ENCODE peak calls at places on chromosomes 13 and 19, in six cellular contexts. J is A549, Z is cardiac fibroblast, S is astrocyte of the cerebellum, G is heart left ventricle, V is NT2/D1. H is an unnamed sample.

GRCh38 chr13:107680115-107680514 is 535.2 kb downstream of the LIG4 start:
- DNase-seq in J (no peak), Z (peak), S (no peak), G (no peak), V (no peak), H (no peak)

GRCh38 chr19:4144666-4145261 is 8.7 kb upstream of the CREB3L3 start:
- DNase-seq in J (peak), Z (peak), S (no peak), G (no peak), V (no peak), H (peak)

GRCh38 chr19:58572818-58573657 is at the start of gene MZF1:
- DNase-seq in J (peak), Z (peak), S (peak), G (peak), V (peak), H (peak)

GRCh38 chr13:35252536-35253205 is 223.8 kb downstream of the MAB21L1 start:
- DNase-seq in J (no peak), Z (no peak), S (no peak), G (no peak), V (no peak), H (no peak)

GRCh38 chr19:4297901-4298771 is 4.1 kb downstream of the TMIGD2 start:
- DNase-seq in J (no peak), Z (no peak), S (no peak), G (no peak), V (no peak), H (no peak)

GRCh38 chr19:38691938-38692457 is 44.5 kb downstream of the ACTN4 start:
- DNase-seq in J (peak), Z (peak), S (peak), G (peak), V (no peak), H (peak)

GRCh38 chr13:60431108-60431700 is 34.2 kb downstream of the TDRD3 start:
- DNase-seq in J (peak), Z (peak), S (peak), G (no peak), V (peak), H (peak)

GRCh38 chr19:2324220-2324948 is 4.0 kb downstream of the LSM7 start:
- DNase-seq in J (no peak), Z (no peak), S (no peak), G (no peak), V (no peak), H (no peak)

GRCh38 chr13:37319041-37319443 is 213.6 kb upstream of the CSNK1A1L start:
- DNase-seq in J (no peak), Z (peak), S (no peak), G (no peak), V (no peak), H (peak)

GRCh38 chr19:13172335-13173128 is 22.3 kb downstream of the IER2 start:
- DNase-seq in J (peak), Z (peak), S (no peak), G (peak), V (no peak), H (peak)

DNA sequence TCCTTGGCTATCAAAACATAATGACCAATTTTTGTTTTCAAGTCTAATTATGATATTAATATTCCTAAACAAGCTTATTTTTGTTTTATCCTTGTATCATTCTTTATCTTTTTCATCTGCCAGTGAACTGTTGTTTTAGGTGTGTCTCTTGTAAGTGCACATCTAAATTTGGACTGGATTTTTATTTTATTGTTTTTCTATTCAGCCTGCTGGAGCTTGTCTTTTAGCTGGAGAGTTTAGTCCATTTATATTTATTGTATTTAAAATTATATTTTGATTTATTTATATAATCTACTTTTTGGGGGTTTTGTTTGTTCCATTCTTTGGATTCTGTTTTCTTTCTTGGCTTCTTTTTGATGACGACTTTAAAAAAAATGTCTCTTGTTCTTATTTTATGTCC is 159.0 kb downstream of the PCCA start:
- DNase-seq in J (no peak), Z (no peak), S (no peak), G (no peak), V (no peak), H (no peak)
- H3K4me3 ChIP-seq in J (no peak), Z (no peak), S (no peak), G (no peak), V (no peak), H (no peak)

GRCh38 chr19:911197-912033 is 1.6 kb downstream of the R3HDM4 start:
- DNase-seq in J (no peak), Z (no peak), S (no peak), G (no peak), V (no peak), H (no peak)
- H3K4me3 ChIP-seq in J (peak), Z (peak), S (peak), G (no peak), V (no peak), H (peak)

DNA sequence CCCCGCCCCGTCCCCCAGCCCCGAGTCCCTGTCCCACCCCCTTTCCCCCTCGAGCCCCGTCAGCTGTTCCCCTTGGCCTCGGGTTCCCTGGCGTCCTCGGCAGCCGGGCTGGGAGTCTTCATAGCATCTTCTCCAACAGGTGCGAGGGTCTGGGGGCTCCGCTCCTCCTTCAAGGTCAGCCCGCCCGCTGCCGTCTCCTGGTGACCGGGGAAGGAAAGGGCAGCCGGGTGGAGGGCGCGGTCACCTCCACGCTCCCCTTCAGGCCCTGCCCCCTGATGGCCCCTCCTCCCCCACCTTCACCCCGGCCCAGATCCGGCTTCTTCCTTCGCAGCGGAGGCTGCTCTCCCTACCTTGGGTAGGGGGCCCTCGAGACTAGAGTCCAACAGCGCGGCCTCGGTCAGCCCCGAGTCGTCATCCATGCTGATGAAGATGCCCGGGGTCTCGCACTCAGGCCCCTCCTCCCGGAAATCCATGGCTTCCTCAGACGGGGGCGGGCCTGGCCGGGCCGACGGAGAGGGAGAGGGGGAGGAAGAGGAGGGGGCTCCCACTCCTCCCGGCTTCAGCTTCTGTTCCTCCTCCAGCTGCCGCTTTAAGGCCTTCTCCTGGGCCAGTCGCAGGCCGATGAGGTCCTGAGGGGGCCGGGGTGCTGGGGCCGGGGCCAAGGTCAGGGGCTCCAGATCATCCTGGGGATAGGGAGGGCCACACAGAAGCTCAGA is 551 bp upstream of the RSPH6A start:
- DNase-seq in J (no peak), Z (no peak), S (no peak), G (no peak), V (peak), H (no peak)
- H3K4me3 ChIP-seq in J (no peak), Z (no peak), S (no peak), G (peak), V (peak), H (no peak)

GRCh38 chr19:54206030-54206830 is 5.6 kb downstream of the RPS9 start:
- DNase-seq in J (no peak), Z (no peak), S (no peak), G (no peak), V (no peak), H (no peak)
- H3K4me3 ChIP-seq in J (no peak), Z (no peak), S (no peak), G (no peak), V (no peak), H (no peak)

GRCh38 chr13:27979765-27980279 is 8.7 kb downstream of the URAD start:
- DNase-seq in J (no peak), Z (no peak), S (no peak), G (no peak), V (no peak), H (no peak)

GRCh38 chr13:27982361-27982760 is 6.1 kb downstream of the URAD start:
- DNase-seq in J (no peak), Z (no peak), S (no peak), G (no peak), V (no peak), H (no peak)

GRCh38 chr13:27981006-27981708 is 7.3 kb downstream of the URAD start:
- DNase-seq in J (no peak), Z (no peak), S (no peak), G (no peak), V (no peak), H (no peak)

GRCh38 chr13:27979001-27979643 is 9.4 kb downstream of the URAD start:
- DNase-seq in J (no peak), Z (no peak), S (no peak), G (no peak), V (no peak), H (no peak)

DNA sequence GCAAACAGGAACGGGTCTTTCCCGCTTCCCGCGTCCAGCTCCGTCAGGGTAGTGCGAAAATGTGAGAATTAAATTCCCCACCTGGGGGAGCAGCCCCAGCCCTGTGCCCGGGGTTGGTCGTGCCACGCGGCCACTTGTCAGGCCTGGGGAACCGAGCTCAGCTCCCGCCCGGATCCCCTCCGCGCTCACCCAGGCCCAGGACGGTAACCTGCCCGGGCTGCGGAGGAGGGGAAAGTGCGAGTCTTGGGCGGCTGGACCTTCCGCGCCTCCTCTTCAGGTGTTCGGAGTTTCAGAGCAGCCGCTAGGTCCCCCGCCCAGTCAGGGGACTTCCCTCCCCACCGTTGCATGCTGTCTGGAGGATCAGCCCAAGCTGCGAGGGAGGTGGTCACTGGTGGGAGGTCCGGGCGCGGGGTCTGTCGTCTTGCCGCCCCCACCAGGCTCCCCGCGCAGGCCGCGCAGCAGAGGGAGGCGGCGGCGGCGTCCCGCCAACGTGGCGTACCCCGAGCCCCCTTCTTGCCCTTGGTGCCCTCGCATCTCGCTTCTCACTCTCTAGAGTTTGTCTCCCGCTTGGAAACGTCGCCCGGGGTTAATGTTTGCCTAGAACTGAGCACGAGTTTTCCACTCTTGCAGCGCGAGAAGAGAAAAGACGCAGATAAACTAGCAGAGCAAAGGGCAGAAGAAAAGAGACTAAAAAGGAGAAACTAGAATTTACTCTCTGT is 8.1 kb downstream of the URAD start:
- DNase-seq in J (no peak), Z (no peak), S (no peak), G (no peak), V (no peak), H (no peak)
- H3K4me3 ChIP-seq in J (no peak), Z (no peak), S (no peak), G (no peak), V (no peak), H (no peak)

GRCh38 chr13:30689752-30690151 is 45.6 kb upstream of the ALOX5AP start:
- DNase-seq in J (no peak), Z (no peak), S (no peak), G (no peak), V (no peak), H (no peak)
- H3K4me3 ChIP-seq in J (no peak), Z (peak), S (no peak), G (no peak), V (no peak), H (peak)

GRCh38 chr13:89749888-89750287 is 1597.6 kb upstream of the MIR17HG start:
- DNase-seq in J (no peak), Z (no peak), S (no peak), G (no peak), V (no peak), H (no peak)

GRCh38 chr13:89750371-89750770 is 1597.1 kb upstream of the MIR17HG start:
- DNase-seq in J (no peak), Z (no peak), S (no peak), G (no peak), V (no peak), H (no peak)

GRCh38 chr13:89748716-89749115 is 1598.8 kb upstream of the MIR17HG start:
- DNase-seq in J (no peak), Z (peak), S (peak), G (no peak), V (no peak), H (no peak)

GRCh38 chr13:89751537-89751936 is 1596.0 kb upstream of the MIR17HG start:
- DNase-seq in J (no peak), Z (no peak), S (no peak), G (no peak), V (no peak), H (no peak)

DNA sequence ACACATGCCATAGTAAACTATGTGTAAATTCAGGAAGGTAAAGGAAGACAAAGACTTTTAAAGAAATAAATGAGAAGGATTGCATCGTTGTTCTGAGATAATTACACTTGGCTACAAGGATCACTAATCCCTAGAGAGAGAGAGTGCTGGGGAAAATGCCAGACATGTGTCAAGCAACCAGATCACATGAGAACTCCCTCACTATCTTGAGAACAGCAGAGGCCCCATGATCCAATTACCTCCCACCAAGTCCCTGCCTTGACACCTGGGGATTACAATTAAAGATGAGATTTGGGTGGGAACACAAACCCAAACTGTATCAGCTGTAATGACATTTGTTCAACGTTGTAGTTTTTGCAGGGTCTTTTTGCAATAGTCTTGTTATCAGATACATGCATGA is 1600.9 kb upstream of the MIR17HG start:
- DNase-seq in J (no peak), Z (peak), S (no peak), G (no peak), V (no peak), H (no peak)
- H3K4me3 ChIP-seq in J (no peak), Z (no peak), S (no peak), G (no peak), V (no peak), H (no peak)

GRCh38 chr13:25372275-25373081 is 704 bp downstream of the ATP8A2 start:
- DNase-seq in J (no peak), Z (no peak), S (no peak), G (no peak), V (no peak), H (no peak)
- H3K4me3 ChIP-seq in J (peak), Z (peak), S (peak), G (peak), V (peak), H (no peak)

GRCh38 chr13:29484236-29484635 is 111.3 kb downstream of the SLC7A1 start:
- DNase-seq in J (no peak), Z (no peak), S (no peak), G (no peak), V (no peak), H (no peak)
- H3K4me3 ChIP-seq in J (no peak), Z (no peak), S (no peak), G (no peak), V (no peak), H (no peak)

GRCh38 chr19:35755160-35755549 is 1.7 kb downstream of the HSPB6 start:
- DNase-seq in J (no peak), Z (no peak), S (no peak), G (no peak), V (no peak), H (no peak)
- H3K4me3 ChIP-seq in J (no peak), Z (peak), S (no peak), G (peak), V (no peak), H (peak)